ENCODE peak calls at places on chromosomes 6 and 20, in eight cellular contexts. N is H9, U is fibroblast of lung, V is hepatocyte, I is astrocyte, J is GM12878, A is neuronal stem cell, L is OCI-LY7. G is an unnamed sample.

GRCh38 chr20:42703744-42704143 is 486.0 kb downstream of the PTPRT start:
- DNase-seq in N (no peak), U (no peak), V (no peak), I (no peak), J (no peak), A (no peak), L (no peak), G (no peak)

GRCh38 chr6:11775791-11776409 is 2.7 kb downstream of the ADTRP start:
- DNase-seq in N (no peak), U (no peak), V (no peak), I (no peak), J (no peak), A (no peak), L (no peak), G (no peak)

GRCh38 chr6:157428418-157429202 is 47.6 kb downstream of the ZDHHC14 start:
- DNase-seq in N (no peak), U (no peak), V (peak), I (no peak), J (no peak), A (no peak), L (no peak), G (peak)

GRCh38 chr6:49252901-49253300 is 210.2 kb downstream of the MMUT start:
- DNase-seq in N (no peak), U (no peak), V (no peak), I (no peak), J (no peak), A (no peak), L (no peak), G (no peak)

GRCh38 chr6:150254671-150255228 is 111.9 kb downstream of the PPP1R14C start:
- DNase-seq in N (no peak), U (no peak), V (no peak), I (peak), J (no peak), A (no peak), L (no peak), G (no peak)

GRCh38 chr6:9825526-9825925 is 589.3 kb downstream of the TFAP2A start:
- DNase-seq in N (no peak), U (no peak), V (no peak), I (peak), J (no peak), A (no peak), L (no peak), G (peak)

GRCh38 chr6:36735110-36735971 is 37.7 kb downstream of the RAB44 start:
- DNase-seq in N (no peak), U (peak), V (peak), I (peak), J (no peak), A (no peak), L (no peak), G (peak)

GRCh38 chr20:57038608-57039440 is 227.6 kb downstream of the BMP7 start:
- DNase-seq in N (no peak), U (no peak), V (no peak), I (no peak), J (no peak), A (no peak), L (no peak), G (peak)

GRCh38 chr6:12916001-12916400 is 199.4 kb downstream of the PHACTR1 start:
- DNase-seq in N (no peak), U (no peak), V (no peak), I (no peak), J (no peak), A (no peak), L (no peak), G (no peak)

GRCh38 chr6:168035661-168036616 is 38.5 kb downstream of the KIF25 start:
- DNase-seq in N (no peak), U (peak), V (peak), I (peak), J (no peak), A (no peak), L (no peak), G (peak)

GRCh38 chr6:44452725-44453124 is 65.2 kb downstream of the CDC5L start:
- DNase-seq in N (no peak), U (peak), V (no peak), I (peak), J (no peak), A (no peak), L (no peak), G (peak)

GRCh38 chr6:137873273-137873762 is 6.3 kb downstream of the TNFAIP3 start:
- DNase-seq in N (no peak), U (peak), V (peak), I (peak), J (peak), A (no peak), L (no peak), G (peak)

GRCh38 chr6:13406781-13407180 is 78.4 kb upstream of the TBC1D7 start:
- DNase-seq in N (no peak), U (no peak), V (no peak), I (no peak), J (no peak), A (no peak), L (no peak), G (no peak)

GRCh38 chr6:111631930-111632460 is 26.3 kb upstream of the TRAF3IP2 start:
- DNase-seq in N (peak), U (no peak), V (peak), I (no peak), J (no peak), A (no peak), L (no peak), G (no peak)

GRCh38 chr6:56241106-56241812 is 6.1 kb downstream of the COL21A1 start:
- DNase-seq in N (no peak), U (no peak), V (no peak), I (no peak), J (no peak), A (no peak), L (no peak), G (no peak)

GRCh38 chr6:90911600-90911999 is 324.7 kb upstream of the MAP3K7 start:
- DNase-seq in N (no peak), U (no peak), V (no peak), I (no peak), J (no peak), A (no peak), L (no peak), G (no peak)

GRCh38 chr6:142378138-142378875 is 76.5 kb downstream of the ADGRG6 start:
- DNase-seq in N (no peak), U (peak), V (peak), I (peak), J (no peak), A (no peak), L (no peak), G (peak)

GRCh38 chr6:116170358-116171057 is 44.6 kb upstream of the COL10A1 start:
- DNase-seq in N (no peak), U (no peak), V (no peak), I (no peak), J (no peak), A (no peak), L (no peak), G (no peak)

GRCh38 chr20:43728686-43729255 is 2.0 kb upstream of the GTSF1L start:
- DNase-seq in N (no peak), U (no peak), V (no peak), I (no peak), J (no peak), A (no peak), L (no peak), G (no peak)

GRCh38 chr6:31791324-31792089 is 4.0 kb downstream of the VARS1 start:
- DNase-seq in N (peak), U (peak), V (peak), I (no peak), J (no peak), A (peak), L (peak), G (peak)

GRCh38 chr20:3686867-3687321 is 5.1 kb upstream of the ADAM33 start:
- DNase-seq in N (no peak), U (peak), V (peak), I (peak), J (no peak), A (no peak), L (no peak), G (peak)

GRCh38 chr6:56025785-56026184 is 150.4 kb upstream of the BMP5 start:
- DNase-seq in N (no peak), U (no peak), V (no peak), I (peak), J (no peak), A (no peak), L (no peak), G (no peak)

GRCh38 chr6:168042426-168043192 is 36.4 kb downstream of the FRMD1 start:
- DNase-seq in N (no peak), U (no peak), V (no peak), I (no peak), J (no peak), A (no peak), L (no peak), G (no peak)

GRCh38 chr20:52569201-52569600 is 377.6 kb upstream of the ZFP64 start:
- DNase-seq in N (no peak), U (no peak), V (no peak), I (peak), J (no peak), A (no peak), L (no peak), G (peak)

GRCh38 chr20:7090753-7091310 is 323.3 kb downstream of the BMP2 start:
- DNase-seq in N (peak), U (no peak), V (peak), I (no peak), J (no peak), A (no peak), L (no peak), G (no peak)

GRCh38 chr6:169695131-169695530 is 6.7 kb downstream of the WDR27 start:
- DNase-seq in N (no peak), U (no peak), V (no peak), I (no peak), J (no peak), A (no peak), L (no peak), G (no peak)

GRCh38 chr6:98924647-98925046 is 23.1 kb downstream of the FBXL4 start:
- DNase-seq in N (no peak), U (no peak), V (no peak), I (no peak), J (no peak), A (no peak), L (no peak), G (no peak)

GRCh38 chr6:38054526-38054925 is 235.0 kb downstream of the ZFAND3 start:
- DNase-seq in N (no peak), U (no peak), V (no peak), I (no peak), J (no peak), A (no peak), L (no peak), G (no peak)

GRCh38 chr6:136952714-136953260 is 30.7 kb downstream of the SLC35D3 start:
- DNase-seq in N (no peak), U (no peak), V (no peak), I (no peak), J (no peak), A (no peak), L (no peak), G (no peak)

GRCh38 chr6:158969148-158969547 is 30.9 kb downstream of the RSPH3 start:
- DNase-seq in N (no peak), U (no peak), V (no peak), I (no peak), J (no peak), A (no peak), L (peak), G (peak)

GRCh38 chr6:169110934-169111602 is 142.6 kb downstream of the THBS2 start:
- DNase-seq in N (no peak), U (no peak), V (no peak), I (no peak), J (no peak), A (no peak), L (no peak), G (no peak)

DNA sequence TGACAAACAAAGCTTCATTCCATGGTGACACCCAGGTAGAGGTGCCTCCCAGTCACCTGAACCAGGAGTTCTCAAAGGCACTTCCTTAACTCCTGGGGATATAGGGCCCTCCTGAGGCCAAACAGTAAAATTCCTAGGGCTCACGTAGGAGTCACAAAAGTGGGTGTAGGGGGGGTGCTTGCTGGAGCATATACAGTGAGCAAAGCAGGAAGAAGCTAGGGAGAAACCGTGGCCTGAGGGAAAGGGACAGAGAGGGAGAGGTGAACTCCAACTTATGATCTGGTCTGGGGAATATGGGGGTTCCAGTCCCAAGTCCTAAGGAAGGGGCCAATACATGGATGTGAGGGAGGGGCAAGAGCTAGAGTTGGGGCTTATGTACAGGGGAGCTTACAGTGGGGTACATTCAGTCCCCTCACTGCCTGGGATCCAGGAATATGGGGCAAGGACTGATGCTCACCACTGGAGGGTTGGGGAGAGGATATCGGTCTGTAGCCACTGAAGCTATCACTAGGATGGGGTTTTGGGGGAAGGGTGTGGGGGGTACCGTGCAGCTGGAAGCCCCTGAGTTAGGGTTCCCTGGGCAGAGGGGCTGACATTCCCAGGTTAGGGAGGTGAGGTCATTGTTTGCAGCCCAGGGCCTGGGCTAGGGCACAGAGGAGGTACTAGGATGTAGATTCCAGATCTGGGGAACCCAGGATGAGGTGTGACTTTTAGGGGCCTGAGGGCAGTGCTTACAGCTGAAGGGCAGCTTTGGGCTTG is 950 bp downstream of the PEDS1 start:
- DNase-seq in N (no peak), U (no peak), V (peak), I (no peak), J (no peak), A (no peak), L (no peak), G (peak)
- H2AFZ ChIP-seq in N (no peak), U (no peak), V (peak), I (no peak), J (peak), A (peak), L (no peak), G (peak)

GRCh38 chr20:10985536-10985935 is 311.7 kb upstream of the JAG1 start:
- DNase-seq in N (no peak), U (peak), V (no peak), I (peak), J (no peak), A (no peak), L (no peak), G (peak)

GRCh38 chr20:10986586-10986985 is 312.8 kb upstream of the JAG1 start:
- DNase-seq in N (no peak), U (no peak), V (no peak), I (peak), J (no peak), A (no peak), L (no peak), G (no peak)

GRCh38 chr20:10984899-10985298 is 311.1 kb upstream of the JAG1 start:
- DNase-seq in N (no peak), U (no peak), V (peak), I (no peak), J (no peak), A (no peak), L (no peak), G (no peak)

GRCh38 chr20:10984294-10984693 is 310.5 kb upstream of the JAG1 start:
- DNase-seq in N (no peak), U (no peak), V (no peak), I (no peak), J (no peak), A (no peak), L (no peak), G (no peak)

GRCh38 chr20:10982692-10983091 is 308.9 kb upstream of the JAG1 start:
- DNase-seq in N (no peak), U (peak), V (peak), I (peak), J (no peak), A (no peak), L (no peak), G (peak)
- H3K27ac ChIP-seq in N (no peak), U (peak), V (no peak), I (peak), J (no peak), A (no peak), L (no peak), G (peak)

DNA sequence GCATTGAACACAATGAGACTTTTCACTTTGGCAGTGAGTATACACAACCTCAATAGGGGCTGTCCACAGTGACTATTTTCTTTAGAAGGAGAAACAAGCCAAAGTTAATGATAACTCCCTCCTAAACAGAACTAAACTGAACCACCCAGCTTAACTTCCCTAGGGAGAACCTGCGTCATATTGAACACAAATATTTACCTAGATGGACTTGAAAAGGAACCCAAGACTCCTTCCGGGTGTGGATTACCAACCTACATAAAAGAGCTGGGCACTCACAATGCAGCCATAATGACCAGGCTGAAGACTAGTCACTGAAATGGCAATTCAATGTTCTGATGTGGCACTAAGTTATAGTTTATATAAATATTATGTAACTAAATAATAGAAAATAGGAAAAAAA is 160.6 kb downstream of the IBTK start:
- DNase-seq in N (no peak), U (no peak), V (no peak), I (no peak), J (no peak), A (no peak), L (no peak), G (no peak)
- H3K4me2 ChIP-seq in N (no peak), U (no peak), V (no peak), I (no peak), J (no peak), A (no peak), L (no peak), G (no peak)

GRCh38 chr6:50818673-50819072 is at the start of gene TFAP2B:
- DNase-seq in N (no peak), U (no peak), V (no peak), I (no peak), J (no peak), A (no peak), L (no peak), G (no peak)
- H2AFZ ChIP-seq in N (no peak), U (no peak), V (peak), I (no peak), J (no peak), A (peak), L (no peak), G (peak)

GRCh38 chr6:53035549-53036213 is 29.5 kb upstream of the FBXO9 start:
- DNase-seq in N (no peak), U (peak), V (no peak), I (no peak), J (no peak), A (no peak), L (no peak), G (peak)

GRCh38 chr6:53031281-53031680 is 33.9 kb upstream of the FBXO9 start:
- DNase-seq in N (no peak), U (no peak), V (no peak), I (no peak), J (no peak), A (no peak), L (no peak), G (no peak)

GRCh38 chr6:53032853-53033252 is 32.4 kb upstream of the FBXO9 start:
- DNase-seq in N (no peak), U (peak), V (no peak), I (peak), J (no peak), A (no peak), L (no peak), G (peak)

GRCh38 chr6:53029761-53030160 is 34.7 kb upstream of the GSTA4 start:
- DNase-seq in N (no peak), U (no peak), V (no peak), I (no peak), J (no peak), A (no peak), L (no peak), G (no peak)

GRCh38 chr6:53033764-53034163 is 31.4 kb upstream of the FBXO9 start:
- DNase-seq in N (no peak), U (peak), V (no peak), I (peak), J (no peak), A (no peak), L (no peak), G (peak)
- H3K27ac ChIP-seq in N (no peak), U (peak), V (peak), I (no peak), J (no peak), A (no peak), L (no peak), G (peak)

DNA sequence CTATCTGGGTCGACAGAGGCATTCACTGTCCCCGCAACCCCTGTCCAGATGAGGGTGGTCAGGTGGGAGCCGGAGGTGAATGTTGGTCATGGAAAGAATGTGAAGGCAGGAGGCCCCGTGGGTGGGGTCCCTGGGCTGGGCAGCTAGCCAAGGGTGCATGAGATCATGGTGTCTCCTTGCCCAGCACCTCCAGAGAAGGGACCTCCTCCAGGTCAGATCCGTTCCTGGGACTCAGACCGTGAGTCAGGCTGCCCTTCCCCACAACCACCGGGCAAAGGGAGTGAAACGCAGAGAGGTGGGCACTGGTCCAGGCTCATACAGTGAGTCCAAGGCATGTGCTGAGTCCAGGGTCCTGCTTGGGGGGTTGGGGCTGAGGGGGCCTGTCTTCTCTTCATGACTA is 3.5 kb downstream of the FOXS1 start:
- DNase-seq in N (no peak), U (peak), V (peak), I (peak), J (no peak), A (no peak), L (no peak), G (peak)
- H3K4me2 ChIP-seq in N (no peak), U (peak), V (peak), I (peak), J (no peak), A (no peak), L (no peak), G (no peak)